ENCODE peak calls at places on chromosomes 11 and 22, in nine cellular contexts. X, I, D, A, Z, J, M, P and O are unnamed samples.
A peak's percentile ranks its signal among the peaks of the same experiment; 100 is the strongest.

GRCh38 chr11:73586791-73587190 is 11.1 kb downstream of the FAM168A start:
- DNase-seq in J (no peak), Z (no peak), X (no peak), M (no peak), I (no peak), A (no peak), D (no peak), P (no peak), O (no peak)

GRCh38 chr11:69287968-69288882 is 5.7 kb upstream of the MYEOV start:
- DNase-seq in X (peak; percentile 87), P (no peak), M (no peak), Z (no peak), I (peak; percentile 95), J (no peak), D (no peak), A (no peak), O (no peak)

GRCh38 chr22:36757608-36758220 is 18.2 kb downstream of the IFT27 start:
- DNase-seq in A (peak; percentile 71), I (peak; percentile 91), X (peak; percentile 88), Z (peak; percentile 89), D (peak; percentile 19), P (peak; percentile 38), J (peak; percentile 56), M (no peak), O (peak; percentile 67)

GRCh38 chr22:27720860-27721259 is 80.7 kb downstream of the MN1 start:
- DNase-seq in X (peak; percentile 28), Z (no peak), M (no peak), I (no peak), D (peak; percentile 26), A (no peak), P (no peak), J (no peak), O (no peak)

GRCh38 chr11:67437082-67437821 is at the start of gene PTPRCAP:
- DNase-seq in P (no peak), X (no peak), I (peak; percentile 63), J (no peak), Z (no peak), D (no peak), A (no peak), M (no peak), O (peak; percentile 62)

GRCh38 chr22:27919222-27919942 is at the start of gene PITPNB:
- DNase-seq in J (peak; percentile 95), M (peak; percentile 92), Z (peak; percentile 100), I (peak; percentile 97), X (peak; percentile 99), D (peak; percentile 80), A (peak; percentile 93), P (peak; percentile 95), O (peak; percentile 99)

GRCh38 chr22:23243006-23243573 is 62.8 kb downstream of the BCR start:
- DNase-seq in J (no peak), P (no peak), A (no peak), M (no peak), X (no peak), I (no peak), D (no peak), Z (peak; percentile 86), O (peak; percentile 36)

GRCh38 chr11:93718057-93718563 is 23.2 kb downstream of the TAF1D start:
- DNase-seq in Z (no peak), I (no peak), P (no peak), X (no peak), D (no peak), J (no peak), A (no peak), M (no peak), O (no peak)

GRCh38 chr22:33677536-33677935 is 242.7 kb downstream of the LARGE1 start:
- DNase-seq in A (no peak), X (no peak), M (no peak), I (no peak), D (no peak), P (no peak), J (no peak), Z (no peak), O (no peak)

GRCh38 chr11:96054870-96055705 is 131.2 kb upstream of the MTMR2 start:
- DNase-seq in Z (peak; percentile 85), D (no peak), A (no peak), J (peak; percentile 53), P (no peak), I (no peak), M (no peak), X (no peak), O (no peak)

GRCh38 chr11:128759597-128759996 is 65.7 kb downstream of the FLI1 start:
- DNase-seq in P (peak; percentile 41), D (peak; percentile 25), A (no peak), M (no peak), X (no peak), I (no peak), J (peak; percentile 79), Z (no peak), O (no peak)

GRCh38 chr11:116294630-116295029 is 478.2 kb downstream of the BUD13 start:
- DNase-seq in M (no peak), D (no peak), A (no peak), J (peak; percentile 30), I (no peak), X (no peak), P (no peak), Z (no peak), O (no peak)

GRCh38 chr22:49994361-49995058 is 18.1 kb downstream of the IL17REL start:
- DNase-seq in Z (no peak), A (no peak), X (peak; percentile 58), J (no peak), D (no peak), I (no peak), M (no peak), P (no peak), O (no peak)

GRCh38 chr11:124793466-124794278 is 6.5 kb downstream of the MSANTD2 start:
- DNase-seq in I (peak; percentile 64), Z (peak; percentile 74), D (no peak), J (peak; percentile 44), P (no peak), M (no peak), A (no peak), X (no peak), O (no peak)

GRCh38 chr11:111305403-111305802 is 7.1 kb downstream of the POU2AF3 start:
- DNase-seq in P (no peak), J (no peak), M (no peak), I (no peak), Z (no peak), D (no peak), A (no peak), X (no peak), O (no peak)

GRCh38 chr11:114060402-114061052 is 1.0 kb downstream of the ZBTB16 start:
- DNase-seq in A (no peak), Z (peak; percentile 65), J (no peak), M (no peak), D (no peak), P (no peak), I (peak; percentile 54), X (peak; percentile 76), O (no peak)

GRCh38 chr11:117477721-117478120 is 150.1 kb downstream of the CEP164 start:
- DNase-seq in P (no peak), M (no peak), A (no peak), I (no peak), X (no peak), D (no peak), J (no peak), Z (no peak), O (no peak)

GRCh38 chr11:117478126-117478856 is 150.6 kb downstream of the CEP164 start:
- DNase-seq in J (no peak), M (no peak), A (no peak), Z (no peak), I (peak; percentile 49), X (no peak), P (no peak), D (no peak), O (no peak)

GRCh38 chr11:117478926-117479325 is 151.3 kb downstream of the CEP164 start:
- DNase-seq in P (no peak), A (no peak), M (no peak), X (no peak), D (no peak), Z (no peak), I (no peak), J (no peak), O (no peak)

GRCh38 chr11:117480221-117480620 is 152.6 kb downstream of the CEP164 start:
- DNase-seq in Z (no peak), A (no peak), D (no peak), P (no peak), X (no peak), J (no peak), I (no peak), M (no peak), O (no peak)

DNA sequence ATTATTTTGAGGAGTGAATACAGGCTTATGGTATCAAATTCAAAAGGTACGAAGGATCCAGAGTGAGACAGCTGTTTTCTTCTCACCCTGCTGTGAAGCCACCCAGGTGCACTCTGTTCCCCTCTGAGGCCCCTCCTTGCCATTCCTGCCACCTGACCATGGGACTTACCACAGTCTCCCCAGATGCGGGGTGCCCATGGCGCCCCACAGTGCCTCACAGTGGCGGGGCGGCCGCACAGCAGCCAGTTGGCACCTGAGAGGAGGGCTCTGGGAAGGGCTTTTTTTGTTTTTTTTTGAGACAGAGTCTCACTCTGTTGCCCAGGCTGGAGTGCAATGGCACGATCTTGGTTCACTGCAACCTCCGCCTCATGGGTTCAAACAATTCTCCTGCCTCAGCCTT is 151.7 kb downstream of the CEP164 start:
- DNase-seq in A (no peak), D (no peak), J (no peak), P (no peak), Z (no peak), X (no peak), I (no peak), M (no peak), O (no peak)
- TF ChIP-seq CTCF in A (no peak), D (peak; percentile 16), J (peak; percentile 32), P (no peak), Z (peak; percentile 38), X (no peak), I (no peak), M (no peak), O (no peak)

GRCh38 chr11:61959026-61959608 is 8.3 kb downstream of the FTH1 start:
- DNase-seq in M (no peak), X (peak; percentile 25), D (no peak), A (no peak), Z (no peak), P (no peak), I (no peak), J (no peak), O (no peak)
- TF ChIP-seq CTCF in M (no peak), X (no peak), D (no peak), A (no peak), Z (no peak), P (no peak), I (no peak), J (no peak), O (no peak)

DNA sequence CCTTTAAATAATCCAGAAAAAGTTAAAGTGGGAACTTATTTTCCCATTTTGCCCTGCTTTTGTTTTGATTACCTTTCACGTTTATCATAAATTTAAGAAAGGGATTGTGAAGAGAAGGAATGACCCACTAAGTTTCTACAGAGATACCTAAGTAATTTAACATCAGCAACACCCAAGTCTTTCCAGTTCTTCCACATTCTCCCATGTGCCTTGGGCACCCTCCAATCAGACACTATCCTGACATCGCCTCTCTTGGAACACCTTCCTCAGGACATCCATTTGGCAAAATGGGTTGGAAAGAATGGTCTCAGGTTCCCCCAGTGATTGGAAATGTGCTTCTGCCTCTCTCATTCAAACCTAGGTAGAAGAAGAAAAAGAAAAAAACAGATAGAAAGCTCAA is 6.3 kb downstream of the BBOX1 start:
- DNase-seq in P (no peak), D (no peak), Z (no peak), X (no peak), M (no peak), I (no peak), A (no peak), J (no peak), O (no peak)
- TF ChIP-seq CTCF in P (no peak), D (no peak), Z (no peak), X (no peak), M (no peak), I (no peak), A (no peak), J (no peak), O (no peak)

GRCh38 chr11:11207428-11207827 is 145.6 kb downstream of the CSNK2A3 start:
- DNase-seq in M (no peak), J (no peak), Z (no peak), P (no peak), A (no peak), X (no peak), I (no peak), D (no peak), O (no peak)
- TF ChIP-seq CTCF in M (no peak), J (no peak), Z (no peak), P (no peak), A (no peak), X (no peak), I (no peak), D (no peak), O (no peak)